ENCODE peak calls at places on chromosomes 11 and 22, in four cellular contexts. J, P, F and B are unnamed samples.

GRCh38 chr11:10526974-10527918 is 13.7 kb downstream of the RNF141 start:
- DNase-seq in J (no peak), P (no peak), F (peak), B (no peak)

GRCh38 chr11:108838102-108838803 is 173.4 kb downstream of the DDX10 start:
- DNase-seq in J (no peak), P (no peak), F (no peak), B (no peak)

GRCh38 chr11:13691296-13691899 is 22.9 kb downstream of the FAR1 start:
- DNase-seq in J (no peak), P (no peak), F (no peak), B (no peak)

GRCh38 chr11:122874991-122875390 is 7.6 kb upstream of the JHY start:
- DNase-seq in J (no peak), P (no peak), F (peak), B (no peak)

GRCh38 chr11:60378359-60378758 is at the start of gene MS4A7:
- DNase-seq in J (no peak), P (peak), F (peak), B (no peak)

GRCh38 chr22:32446321-32446720 is 17.9 kb downstream of the BPIFC start:
- DNase-seq in J (no peak), P (no peak), F (no peak), B (no peak)

GRCh38 chr11:58097437-58097836 is 27.9 kb downstream of the OR9I1 start:
- DNase-seq in J (no peak), P (no peak), F (no peak), B (no peak)

GRCh38 chr11:44300881-44301855 is 8.8 kb downstream of the ALX4 start:
- DNase-seq in J (no peak), P (no peak), F (no peak), B (no peak)

GRCh38 chr11:105942951-105943350 is 79.1 kb downstream of the MSANTD4 start:
- DNase-seq in J (no peak), P (no peak), F (no peak), B (no peak)

GRCh38 chr11:17188675-17189074 is 19.1 kb downstream of the PIK3C2A start:
- DNase-seq in J (no peak), P (no peak), F (no peak), B (no peak)

GRCh38 chr11:110606415-110606814 is 105.8 kb downstream of the ARHGAP20 start:
- DNase-seq in J (peak), P (no peak), F (no peak), B (no peak)

GRCh38 chr22:42294034-42294985 is 23.9 kb upstream of the TCF20 start:
- DNase-seq in J (no peak), P (no peak), F (no peak), B (no peak)

GRCh38 chr22:37352481-37352880 is 70.2 kb downstream of the CYTH4 start:
- DNase-seq in J (no peak), P (no peak), F (no peak), B (no peak)

GRCh38 chr11:83571301-83571700 is 285.1 kb upstream of the CCDC90B start:
- DNase-seq in J (no peak), P (no peak), F (no peak), B (no peak)

GRCh38 chr11:89163686-89164085 is 14.0 kb upstream of the TYR start:
- DNase-seq in J (no peak), P (no peak), F (no peak), B (no peak)

GRCh38 chr11:125952973-125953372 is 7.1 kb downstream of the VSIG10L2 start:
- DNase-seq in J (no peak), P (no peak), F (no peak), B (peak)

GRCh38 chr11:129283141-129283540 is 91.0 kb upstream of the ARHGAP32 start:
- DNase-seq in J (no peak), P (no peak), F (no peak), B (no peak)

GRCh38 chr22:44393066-44393465 is 80.3 kb upstream of the SHISAL1 start:
- DNase-seq in J (no peak), P (no peak), F (no peak), B (no peak)

GRCh38 chr11:94519478-94520084 is 7.3 kb downstream of the C11orf97 start:
- DNase-seq in J (no peak), P (peak), F (no peak), B (peak)

GRCh38 chr11:123103326-123103980 is 41.5 kb upstream of the HSPA8 start:
- DNase-seq in J (no peak), P (peak), F (no peak), B (peak)

GRCh38 chr22:46008836-46009596 is 32.1 kb upstream of the WNT7B start:
- DNase-seq in J (no peak), P (no peak), F (no peak), B (no peak)

GRCh38 chr11:102495161-102496042 is 35.1 kb downstream of the MMP7 start:
- DNase-seq in J (peak), P (peak), F (peak), B (peak)

GRCh38 chr11:491358-491757 is 15.7 kb downstream of the RNH1 start:
- DNase-seq in J (no peak), P (no peak), F (no peak), B (no peak)

GRCh38 chr11:45180888-45181594 is 34.6 kb downstream of the PRDM11 start:
- DNase-seq in J (no peak), P (peak), F (no peak), B (peak)

GRCh38 chr11:95922536-95923440 is 1.1 kb downstream of the MTMR2 start:
- DNase-seq in J (no peak), P (no peak), F (no peak), B (no peak)

GRCh38 chr11:85844439-85845051 is 10.6 kb upstream of the CCDC83 start:
- DNase-seq in J (no peak), P (peak), F (no peak), B (no peak)

GRCh38 chr22:35835998-35836691 is 118.5 kb downstream of the APOL5 start:
- DNase-seq in J (no peak), P (no peak), F (no peak), B (peak)

GRCh38 chr11:74683941-74684481 is 47.2 kb downstream of the CHRDL2 start:
- DNase-seq in J (no peak), P (no peak), F (no peak), B (no peak)

GRCh38 chr22:31829505-31829904 is 75.7 kb downstream of the DEPDC5 start:
- DNase-seq in J (no peak), P (no peak), F (peak), B (peak)

GRCh38 chr11:6405039-6405667 is 13.7 kb downstream of the APBB1 start:
- DNase-seq in J (peak), P (no peak), F (no peak), B (peak)

GRCh38 chr11:75969626-75970308 is 154.8 kb downstream of the UVRAG start:
- DNase-seq in J (no peak), P (no peak), F (no peak), B (no peak)

GRCh38 chr11:70032943-70033710 is 45.0 kb upstream of the ANO1 start:
- DNase-seq in J (no peak), P (no peak), F (no peak), B (no peak)

DNA sequence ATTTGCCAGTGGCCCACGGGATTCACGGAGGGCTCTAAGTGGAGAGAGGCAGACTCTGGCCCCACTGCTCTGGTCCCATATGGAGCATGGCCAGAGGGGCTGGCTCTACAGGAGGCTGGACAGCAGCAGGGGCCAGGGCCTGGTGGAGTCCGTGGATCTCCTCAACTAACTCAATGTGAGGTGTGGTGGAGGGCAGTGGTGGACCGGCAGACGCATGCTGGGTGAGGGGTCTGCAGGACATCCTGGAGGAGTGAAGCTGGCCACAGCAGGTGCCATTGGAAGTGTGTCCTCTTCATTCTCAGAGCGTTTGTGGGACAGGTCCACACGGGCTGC is 15.6 kb downstream of the IGF2 start:
- DNase-seq in J (no peak), P (no peak), F (no peak), B (no peak)
- TF ChIP-seq GABPA in J (no peak), P (no peak), F (no peak), B (no peak)

GRCh38 chr11:121253951-121254350 is 38.6 kb upstream of the SC5D start:
- DNase-seq in J (no peak), P (no peak), F (no peak), B (no peak)

GRCh38 chr11:121248496-121248895 is 44.1 kb upstream of the SC5D start:
- DNase-seq in J (no peak), P (no peak), F (no peak), B (no peak)

GRCh38 chr11:121249039-121249663 is 43.4 kb upstream of the SC5D start:
- DNase-seq in J (no peak), P (no peak), F (no peak), B (peak)

GRCh38 chr11:121254756-121255155 is 37.8 kb upstream of the SC5D start:
- DNase-seq in J (no peak), P (no peak), F (no peak), B (no peak)

DNA sequence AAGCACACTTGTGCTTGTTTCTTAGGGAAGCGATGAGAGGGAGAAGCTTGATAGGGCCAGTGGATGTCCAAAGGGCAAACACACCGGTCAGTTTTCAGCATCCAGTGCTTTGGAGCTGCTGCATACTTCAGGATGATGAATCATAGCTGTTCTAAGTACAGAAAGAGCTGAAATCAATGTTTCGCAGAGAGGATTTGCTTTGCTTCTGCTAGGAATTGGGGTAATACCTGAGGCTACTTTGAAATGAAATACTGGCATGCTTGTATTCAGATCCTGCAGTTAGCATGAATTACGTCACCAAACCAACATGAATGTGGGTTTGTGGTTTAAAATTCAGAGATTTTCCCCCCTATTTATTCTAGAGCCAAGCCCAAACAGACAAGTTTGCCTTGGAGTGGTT is 41.7 kb upstream of the SC5D start:
- DNase-seq in J (no peak), P (no peak), F (no peak), B (no peak)
- TF ChIP-seq GABPA in J (no peak), P (no peak), F (no peak), B (no peak)

GRCh38 chr11:34356576-34356917 is 1.3 kb downstream of the ABTB2 start:
- DNase-seq in J (no peak), P (no peak), F (no peak), B (no peak)

GRCh38 chr11:34357646-34358257 is at the start of gene ABTB2:
- DNase-seq in J (peak), P (peak), F (peak), B (peak)

GRCh38 chr11:34356130-34356529 is 1.7 kb downstream of the ABTB2 start:
- DNase-seq in J (no peak), P (no peak), F (no peak), B (no peak)

GRCh38 chr11:34358258-34358665 is 452 bp upstream of the ABTB2 start:
- DNase-seq in J (no peak), P (peak), F (no peak), B (no peak)

GRCh38 chr11:34356918-34357645 is 728 bp downstream of the ABTB2 start:
- DNase-seq in J (no peak), P (peak), F (no peak), B (peak)
- TF ChIP-seq GABPA in J (no peak), P (no peak), F (no peak), B (no peak)

GRCh38 chr11:73671701-73672100 is 25.3 kb downstream of the PLEKHB1 start:
- DNase-seq in J (no peak), P (no peak), F (no peak), B (no peak)
- TF ChIP-seq GABPA in J (no peak), P (no peak), F (no peak), B (no peak)

DNA sequence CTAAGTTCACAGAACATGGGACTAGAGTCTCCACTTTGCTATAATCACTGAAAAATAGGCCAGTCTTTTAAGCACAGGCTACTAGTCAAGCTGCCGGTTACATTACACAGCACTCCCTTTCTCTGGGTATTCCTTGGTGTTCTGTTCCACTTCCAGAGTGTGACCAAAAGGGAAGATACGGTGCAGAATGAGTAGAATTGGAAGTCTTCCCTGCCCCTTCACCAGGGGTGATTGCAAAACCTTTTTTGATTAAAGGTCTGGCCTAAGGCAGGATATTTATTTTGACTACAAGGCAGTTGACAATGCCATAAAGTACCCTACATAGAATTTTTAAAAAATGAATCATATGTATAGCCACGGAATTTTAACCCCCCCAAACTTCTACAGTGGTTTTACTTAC is 59.6 kb upstream of the ADORA2A start:
- DNase-seq in J (no peak), P (no peak), F (no peak), B (no peak)
- TF ChIP-seq GABPA in J (no peak), P (no peak), F (no peak), B (no peak)

DNA sequence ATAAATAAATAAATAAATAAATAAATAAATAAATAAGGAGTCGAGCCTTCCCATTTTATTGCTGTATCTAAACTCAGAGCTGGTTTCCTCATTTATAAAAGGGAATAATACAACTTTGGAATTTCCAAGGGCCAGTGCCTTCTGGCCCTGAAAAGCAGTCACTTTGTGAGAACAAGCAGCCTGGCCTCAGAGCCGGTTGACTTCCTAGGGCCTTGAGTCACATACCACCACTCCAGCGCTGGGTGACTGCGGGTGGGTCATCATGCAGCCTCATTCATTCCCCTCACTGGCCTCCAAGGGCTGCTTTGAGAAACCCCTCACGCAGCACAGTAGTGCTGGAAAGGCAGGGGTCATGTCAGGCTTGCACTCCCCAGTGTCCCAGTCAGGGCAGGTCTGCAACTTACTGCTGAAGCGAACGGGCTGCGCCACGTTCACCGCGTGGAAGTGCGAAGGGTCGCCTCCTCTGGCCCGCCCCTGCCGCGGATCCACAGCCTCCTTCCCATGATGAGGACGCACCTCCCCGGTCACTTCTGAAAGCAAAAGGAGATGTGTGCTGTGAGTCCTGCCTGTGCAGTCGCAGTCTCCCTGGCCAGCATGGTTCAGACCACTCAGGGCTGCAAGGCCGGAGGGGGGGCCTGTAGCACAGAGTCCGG is 54.4 kb downstream of the DGCR2 start:
- DNase-seq in J (no peak), P (no peak), F (no peak), B (no peak)
- TF ChIP-seq GABPA in J (no peak), P (no peak), F (no peak), B (no peak)

GRCh38 chr11:131476266-131476665 is 105.9 kb downstream of the NTM start:
- DNase-seq in J (no peak), P (no peak), F (no peak), B (no peak)
- TF ChIP-seq GABPA in J (no peak), P (no peak), F (no peak), B (no peak)

GRCh38 chr22:22721681-22722309 is 77.4 kb downstream of the GGTLC2 start:
- DNase-seq in J (no peak), P (no peak), F (peak), B (no peak)

GRCh38 chr22:22716136-22716535 is 71.7 kb downstream of the GGTLC2 start:
- DNase-seq in J (no peak), P (no peak), F (no peak), B (no peak)

GRCh38 chr22:22720724-22721261 is 76.4 kb downstream of the GGTLC2 start:
- DNase-seq in J (no peak), P (peak), F (peak), B (no peak)

GRCh38 chr22:22717723-22718122 is 73.3 kb downstream of the GGTLC2 start:
- DNase-seq in J (no peak), P (no peak), F (no peak), B (no peak)

DNA sequence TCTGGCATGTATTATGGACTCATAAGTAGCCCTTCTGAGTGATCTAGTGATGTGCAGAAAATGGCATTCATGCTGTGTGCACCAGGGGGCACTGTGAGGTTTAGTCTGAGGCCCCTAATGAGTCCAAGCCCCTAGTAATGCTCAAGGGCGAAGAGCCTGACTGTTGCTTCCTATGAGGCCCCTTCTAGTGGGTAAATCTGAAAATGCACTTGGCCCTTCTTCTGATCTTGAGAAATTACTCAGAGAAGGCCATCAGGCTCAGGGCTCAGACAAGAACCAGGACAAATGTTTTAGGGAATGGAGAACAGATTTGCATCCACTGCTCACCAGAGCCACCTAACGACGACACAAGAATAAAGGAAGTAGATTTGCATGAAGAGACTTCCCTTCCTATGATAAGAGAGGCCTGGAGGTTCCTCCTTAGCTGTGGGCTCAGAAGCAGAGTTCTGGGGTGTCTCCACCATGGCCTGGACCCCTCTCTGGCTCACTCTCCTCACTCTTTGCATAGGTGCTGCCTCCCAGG is 75.8 kb downstream of the GGTLC2 start:
- DNase-seq in J (no peak), P (peak), F (peak), B (peak)
- TF ChIP-seq GABPA in J (no peak), P (no peak), F (no peak), B (no peak)

DNA sequence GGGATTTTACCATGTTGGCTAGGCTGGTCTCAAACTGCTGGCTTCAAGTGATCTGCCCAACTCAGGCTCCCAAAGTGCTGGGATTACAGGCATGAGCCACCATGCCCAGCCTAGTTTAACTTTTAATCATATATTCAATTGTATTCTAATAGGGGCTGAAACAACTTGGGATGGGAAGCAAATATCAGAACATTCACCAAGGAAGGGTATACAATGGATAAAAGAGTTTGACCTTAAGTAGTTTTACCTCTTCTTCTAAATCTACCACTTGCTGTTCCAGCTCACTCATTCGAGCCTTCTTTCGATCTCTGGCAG is 1.6 kb downstream of the XBP1 start:
- DNase-seq in J (no peak), P (no peak), F (no peak), B (no peak)
- TF ChIP-seq GABPA in J (no peak), P (no peak), F (no peak), B (no peak)

GRCh38 chr11:8103909-8104308 is 22.9 kb downstream of the TUB start:
- DNase-seq in J (no peak), P (no peak), F (no peak), B (no peak)
- TF ChIP-seq GABPA in J (no peak), P (no peak), F (no peak), B (no peak)